ENCODE peak calls at places on chromosome 1, in five cellular contexts. V, F, M, B and W are unnamed samples.

GRCh38 chr1:64984106-64984505 is 17.8 kb upstream of the JAK1 start:
- DNase-seq in V (no peak), M (no peak), F (no peak), B (no peak), W (no peak)

GRCh38 chr1:61743716-61744620 is 1.7 kb downstream of the PATJ start:
- DNase-seq in B (no peak), F (no peak), V (no peak), M (no peak), W (no peak)

GRCh38 chr1:32736812-32737791 is 34.5 kb upstream of the SYNC start:
- DNase-seq in V (no peak), F (no peak), B (no peak), M (no peak), W (no peak)

GRCh38 chr1:150484861-150485260 is 2.4 kb upstream of the TARS2 start:
- DNase-seq in B (no peak), V (no peak), F (no peak), M (no peak), W (no peak)

GRCh38 chr1:160550572-160551034 is 27.5 kb upstream of the SLAMF6 start:
- DNase-seq in V (no peak), F (no peak), B (no peak), M (peak; percentile 66), W (no peak)

GRCh38 chr1:29856663-29857224 is 620.4 kb downstream of the PTPRU start:
- DNase-seq in M (no peak), F (no peak), B (no peak), V (no peak), W (no peak)

GRCh38 chr1:37189111-37189510 is 154.8 kb upstream of the GRIK3 start:
- DNase-seq in V (no peak), F (no peak), B (peak; percentile 18), M (no peak), W (peak; percentile 99)

GRCh38 chr1:43048601-43049011 is 89.9 kb upstream of the SLC2A1 start:
- DNase-seq in M (no peak), V (no peak), F (peak; percentile 73), B (no peak), W (no peak)

GRCh38 chr1:22972760-22973159 is at the start of gene LACTBL1:
- DNase-seq in M (no peak), B (no peak), F (no peak), V (no peak), W (no peak)

GRCh38 chr1:43339584-43340232 is 2.1 kb downstream of the MPL start:
- DNase-seq in V (no peak), F (no peak), B (no peak), M (peak; percentile 28), W (no peak)

GRCh38 chr1:246459213-246459612 is 47.9 kb downstream of the SMYD3 start:
- DNase-seq in M (no peak), F (no peak), V (no peak), B (no peak), W (no peak)

GRCh38 chr1:185719021-185719420 is 15.2 kb upstream of the HMCN1 start:
- DNase-seq in B (no peak), V (peak; percentile 43), M (no peak), F (peak; percentile 81), W (no peak)

GRCh38 chr1:208183977-208184901 is 59.9 kb downstream of the PLXNA2 start:
- DNase-seq in V (peak; percentile 90), M (no peak), F (peak; percentile 98), B (no peak), W (no peak)

GRCh38 chr1:202860744-202861419 is 28.1 kb downstream of the RABIF start:
- DNase-seq in B (peak; percentile 74), F (no peak), M (peak; percentile 83), V (no peak), W (peak; percentile 89)

GRCh38 chr1:36156329-36157114 is 562 bp downstream of the MAP7D1 start:
- DNase-seq in M (peak; percentile 82), B (peak; percentile 52), F (no peak), V (no peak), W (peak; percentile 91)

GRCh38 chr1:198156745-198157240 is at the start of gene NEK7:
- DNase-seq in B (peak; percentile 66), M (peak; percentile 92), F (peak; percentile 51), V (peak; percentile 62), W (peak; percentile 66)

GRCh38 chr1:93619507-93620168 is 62.0 kb downstream of the BCAR3 start:
- DNase-seq in B (peak; percentile 65), V (no peak), M (no peak), F (no peak), W (peak; percentile 64)

GRCh38 chr1:53241828-53242227 is 3.5 kb upstream of the MAGOH start:
- DNase-seq in V (no peak), F (no peak), M (no peak), B (no peak), W (no peak)